ENCODE peak calls at places on chromosomes 2 and 18, in eight cellular contexts. One of them, this sample, is unnamed.

GRCh38 chr2:131120815-131121317 is 15.7 kb downstream of the PLEKHB2 start:
- DNase-seq in GM06990: no peak
- DNase-seq in A549: no peak
- DNase-seq in foreskin fibroblast: no peak
- DNase-seq in colonic mucosa: no peak
- DNase-seq in bronchial epithelial cell: no peak
- DNase-seq in cardiac fibroblast: no peak
- DNase-seq in lower lobe of right lung: no peak
- DNase-seq in this sample: no peak

GRCh38 chr2:208493186-208493585 is 86.6 kb downstream of the PTH2R start:
- DNase-seq in GM06990: no peak
- DNase-seq in foreskin fibroblast: no peak
- DNase-seq in colonic mucosa: no peak
- DNase-seq in A549: no peak
- DNase-seq in bronchial epithelial cell: no peak
- DNase-seq in lower lobe of right lung: no peak
- DNase-seq in cardiac fibroblast: no peak
- DNase-seq in this sample: no peak

GRCh38 chr2:170605862-170606261 is 109.3 kb upstream of the SP5 start:
- DNase-seq in A549: no peak
- DNase-seq in colonic mucosa: no peak
- DNase-seq in foreskin fibroblast: no peak
- DNase-seq in cardiac fibroblast: no peak
- DNase-seq in lower lobe of right lung: no peak
- DNase-seq in GM06990: no peak
- DNase-seq in bronchial epithelial cell: no peak
- DNase-seq in this sample: no peak

GRCh38 chr2:27723372-27724144 is 48.0 kb upstream of the MRPL33 start:
- DNase-seq in colonic mucosa: peak; percentile 78
- DNase-seq in bronchial epithelial cell: peak; percentile 60
- DNase-seq in lower lobe of right lung: peak; percentile 61
- DNase-seq in GM06990: no peak
- DNase-seq in foreskin fibroblast: peak; percentile 86
- DNase-seq in A549: peak; percentile 83
- DNase-seq in cardiac fibroblast: peak; percentile 86
- DNase-seq in this sample: peak; percentile 48

GRCh38 chr2:210654091-210654490 is 97.7 kb downstream of the CPS1 start:
- DNase-seq in bronchial epithelial cell: peak; percentile 53
- DNase-seq in cardiac fibroblast: peak; percentile 18
- DNase-seq in GM06990: no peak
- DNase-seq in A549: no peak
- DNase-seq in colonic mucosa: no peak
- DNase-seq in foreskin fibroblast: peak; percentile 4
- DNase-seq in lower lobe of right lung: no peak
- DNase-seq in this sample: no peak

GRCh38 chr2:144099746-144100438 is 420.0 kb downstream of the ZEB2 start:
- DNase-seq in foreskin fibroblast: peak; percentile 70
- DNase-seq in colonic mucosa: no peak
- DNase-seq in lower lobe of right lung: no peak
- DNase-seq in bronchial epithelial cell: peak; percentile 96
- DNase-seq in cardiac fibroblast: peak; percentile 90
- DNase-seq in A549: peak; percentile 29
- DNase-seq in GM06990: no peak
- DNase-seq in this sample: no peak

GRCh38 chr2:215746507-215747243 is 266.7 kb downstream of the MREG start:
- DNase-seq in cardiac fibroblast: no peak
- DNase-seq in lower lobe of right lung: no peak
- DNase-seq in foreskin fibroblast: no peak
- DNase-seq in GM06990: no peak
- DNase-seq in A549: no peak
- DNase-seq in bronchial epithelial cell: peak; percentile 20
- DNase-seq in colonic mucosa: no peak
- DNase-seq in this sample: no peak

GRCh38 chr2:240463274-240463865 is 27.9 kb downstream of the GPC1 start:
- DNase-seq in colonic mucosa: peak; percentile 12
- DNase-seq in foreskin fibroblast: no peak
- DNase-seq in lower lobe of right lung: no peak
- DNase-seq in cardiac fibroblast: no peak
- DNase-seq in bronchial epithelial cell: no peak
- DNase-seq in GM06990: no peak
- DNase-seq in A549: no peak
- DNase-seq in this sample: no peak

GRCh38 chr18:31424383-31424988 is 23.1 kb upstream of the DSG3 start:
- DNase-seq in A549: peak; percentile 4
- DNase-seq in foreskin fibroblast: no peak
- DNase-seq in cardiac fibroblast: peak; percentile 32
- DNase-seq in bronchial epithelial cell: peak; percentile 65
- DNase-seq in GM06990: no peak
- DNase-seq in lower lobe of right lung: no peak
- DNase-seq in colonic mucosa: peak; percentile 57
- DNase-seq in this sample: peak; percentile 70

GRCh38 chr2:134491796-134492441 is 226.9 kb downstream of the TMEM163 start:
- DNase-seq in A549: peak; percentile 23
- DNase-seq in colonic mucosa: no peak
- DNase-seq in GM06990: no peak
- DNase-seq in foreskin fibroblast: peak; percentile 3
- DNase-seq in bronchial epithelial cell: peak; percentile 37
- DNase-seq in cardiac fibroblast: peak; percentile 2
- DNase-seq in lower lobe of right lung: no peak
- DNase-seq in this sample: no peak

GRCh38 chr2:134718095-134718955 is 475 bp downstream of the TMEM163 start:
- DNase-seq in bronchial epithelial cell: no peak
- DNase-seq in colonic mucosa: no peak
- DNase-seq in foreskin fibroblast: peak; percentile 23
- DNase-seq in A549: no peak
- DNase-seq in GM06990: no peak
- DNase-seq in cardiac fibroblast: no peak
- DNase-seq in lower lobe of right lung: peak; percentile 62
- DNase-seq in this sample: no peak

GRCh38 chr2:192354512-192355244 is 159.9 kb upstream of the TMEFF2 start:
- DNase-seq in GM06990: no peak
- DNase-seq in bronchial epithelial cell: no peak
- DNase-seq in foreskin fibroblast: no peak
- DNase-seq in cardiac fibroblast: no peak
- DNase-seq in colonic mucosa: no peak
- DNase-seq in lower lobe of right lung: no peak
- DNase-seq in A549: no peak
- DNase-seq in this sample: no peak

DNA sequence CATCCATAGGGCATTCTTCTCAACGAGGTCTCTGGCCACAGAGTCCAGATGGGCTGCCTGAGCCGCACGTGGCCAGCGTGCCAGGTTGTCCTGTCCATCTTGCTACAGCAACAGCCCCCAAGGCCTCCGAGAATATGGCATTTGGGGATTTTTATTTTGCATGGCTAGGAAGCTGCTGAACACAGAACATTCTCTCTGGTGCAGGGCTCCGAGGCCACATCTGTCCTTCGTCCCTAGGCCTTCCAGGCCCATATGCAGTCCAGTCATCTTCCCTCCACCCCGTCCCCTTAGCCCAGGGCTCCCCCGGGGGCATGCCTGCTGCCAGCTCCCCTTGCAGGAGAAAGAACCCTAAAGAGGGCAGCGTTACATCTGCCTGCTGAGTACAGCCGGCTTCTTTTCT is 2.3 kb downstream of the HDAC4 start:
- DNase-seq in colonic mucosa: no peak
- DNase-seq in foreskin fibroblast: peak; percentile 53
- DNase-seq in cardiac fibroblast: no peak
- DNase-seq in lower lobe of right lung: no peak
- DNase-seq in A549: no peak
- DNase-seq in GM06990: no peak
- DNase-seq in bronchial epithelial cell: no peak
- DNase-seq in this sample: no peak
- H3K4me3 ChIP-seq in colonic mucosa: no peak overlapping the region
- H3K4me3 ChIP-seq in foreskin fibroblast: peak overlapping the region; percentile 71
- H3K4me3 ChIP-seq in cardiac fibroblast: no peak overlapping the region
- H3K4me3 ChIP-seq in lower lobe of right lung: no peak overlapping the region
- H3K4me3 ChIP-seq in A549: no peak overlapping the region
- H3K4me3 ChIP-seq in GM06990: no peak overlapping the region
- H3K4me3 ChIP-seq in bronchial epithelial cell: no peak overlapping the region
- H3K4me3 ChIP-seq in this sample: no peak overlapping the region

DNA sequence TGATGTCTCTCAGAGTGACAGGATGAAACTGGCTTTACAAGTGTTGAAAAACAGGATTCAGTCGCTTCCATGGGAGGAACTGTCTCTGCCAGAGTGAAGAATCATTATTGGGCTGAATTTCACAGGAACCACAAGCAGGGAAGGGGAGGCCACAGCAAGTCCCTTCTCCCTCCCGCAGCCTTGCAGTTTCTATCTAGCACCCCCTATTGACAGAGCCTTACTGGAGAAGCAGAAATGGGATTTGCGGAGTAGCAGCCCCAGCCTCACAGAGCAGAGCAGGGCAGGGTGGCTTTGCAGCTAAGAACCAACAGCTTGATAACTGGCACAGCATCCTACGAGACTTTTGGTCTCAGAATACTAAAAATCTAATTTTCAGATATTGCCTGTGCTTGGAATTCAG is 33.3 kb upstream of the RMP24 start:
- DNase-seq in cardiac fibroblast: peak; percentile 6
- DNase-seq in bronchial epithelial cell: no peak
- DNase-seq in lower lobe of right lung: no peak
- DNase-seq in colonic mucosa: no peak
- DNase-seq in A549: no peak
- DNase-seq in foreskin fibroblast: peak; percentile 3
- DNase-seq in GM06990: no peak
- DNase-seq in this sample: no peak
- TF ChIP-seq CTCF in cardiac fibroblast: peak; percentile 30
- TF ChIP-seq CTCF in bronchial epithelial cell: peak; percentile 26
- TF ChIP-seq CTCF in lower lobe of right lung: peak; percentile 19
- TF ChIP-seq CTCF in colonic mucosa: no peak
- TF ChIP-seq CTCF in A549: no peak
- TF ChIP-seq CTCF in foreskin fibroblast: no peak
- TF ChIP-seq CTCF in GM06990: peak; percentile 42
- TF ChIP-seq CTCF in this sample: no peak

DNA sequence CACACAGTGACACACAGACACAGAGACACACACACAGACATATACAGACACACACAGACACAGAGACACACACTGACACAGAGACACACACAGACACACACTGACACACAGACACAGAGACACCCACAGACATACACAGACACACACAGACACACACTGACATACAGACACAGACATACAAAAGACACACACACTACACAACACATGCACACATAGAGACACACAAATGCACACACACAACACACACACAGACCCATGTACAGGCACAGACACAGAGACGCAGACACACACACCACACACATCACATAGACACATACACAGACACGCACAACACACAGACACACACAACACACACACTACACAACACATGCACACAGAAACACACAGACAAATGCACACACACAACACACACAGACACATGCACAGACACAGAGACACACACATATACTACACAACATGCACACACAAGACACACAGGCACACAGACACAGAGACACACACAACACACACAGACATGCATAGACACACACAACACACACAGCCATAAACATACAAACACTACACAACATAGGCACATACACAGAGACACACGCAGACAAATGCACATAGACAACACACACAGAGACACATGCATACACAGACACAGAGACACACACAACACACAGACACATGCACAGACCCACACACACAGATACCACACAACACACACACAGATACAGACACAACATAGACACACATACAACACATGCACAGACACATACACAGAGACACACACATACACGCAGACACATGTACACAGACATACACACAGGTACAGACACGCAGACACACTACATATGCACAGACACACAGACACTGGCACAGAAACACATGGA is 120.5 kb downstream of the BCL2 start:
- DNase-seq in bronchial epithelial cell: no peak
- DNase-seq in GM06990: no peak
- DNase-seq in colonic mucosa: no peak
- DNase-seq in cardiac fibroblast: no peak
- DNase-seq in foreskin fibroblast: no peak
- DNase-seq in A549: no peak
- DNase-seq in lower lobe of right lung: no peak
- DNase-seq in this sample: no peak
- H3K4me3 ChIP-seq in bronchial epithelial cell: no peak overlapping the region
- H3K4me3 ChIP-seq in GM06990: no peak overlapping the region
- H3K4me3 ChIP-seq in colonic mucosa: no peak overlapping the region
- H3K4me3 ChIP-seq in cardiac fibroblast: no peak overlapping the region
- H3K4me3 ChIP-seq in foreskin fibroblast: no peak overlapping the region
- H3K4me3 ChIP-seq in A549: no peak overlapping the region
- H3K4me3 ChIP-seq in lower lobe of right lung: peak overlapping the region; percentile 19
- H3K4me3 ChIP-seq in this sample: no peak overlapping the region

DNA sequence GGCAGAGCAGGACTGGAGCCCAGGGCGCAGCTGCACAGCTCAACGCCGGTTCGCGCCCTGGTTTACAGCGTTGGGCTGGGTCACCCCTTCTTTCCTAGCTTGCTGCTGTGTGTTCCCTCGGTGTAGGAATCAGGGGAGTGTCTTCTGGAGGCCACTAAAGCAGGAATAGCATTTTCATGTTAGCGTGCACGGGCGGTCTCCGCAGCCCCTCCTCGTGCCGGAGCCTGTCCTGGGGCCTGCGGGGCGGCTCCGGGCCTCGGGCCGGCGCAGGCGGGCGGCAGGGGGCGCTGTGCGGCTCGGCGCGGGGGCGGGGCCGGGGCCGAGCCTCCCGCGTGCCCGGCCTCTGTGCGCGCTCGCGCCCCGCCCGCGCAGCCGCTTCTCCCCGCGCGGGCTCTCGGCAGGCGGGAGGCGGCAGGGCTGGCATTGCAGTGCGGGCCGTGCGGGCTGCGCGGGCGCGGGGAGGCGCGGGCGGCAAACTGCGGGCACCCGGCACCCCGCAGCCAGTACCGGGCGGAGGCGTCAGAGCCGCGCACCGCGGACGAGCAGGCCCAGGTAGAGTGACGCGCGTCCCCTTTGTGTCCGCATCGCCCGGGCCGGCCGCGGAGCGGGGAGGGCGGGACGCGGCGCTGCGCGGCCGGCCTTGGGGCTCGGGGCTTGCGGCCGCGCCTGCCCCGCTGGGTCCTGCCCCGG is at the start of gene RNF144A:
- DNase-seq in bronchial epithelial cell: peak; percentile 2
- DNase-seq in colonic mucosa: peak; percentile 57
- DNase-seq in A549: peak; percentile 80
- DNase-seq in GM06990: peak; percentile 70
- DNase-seq in foreskin fibroblast: peak; percentile 71
- DNase-seq in lower lobe of right lung: peak; percentile 74
- DNase-seq in cardiac fibroblast: peak; percentile 24
- DNase-seq in this sample: peak; percentile 62
- TF ChIP-seq CTCF in bronchial epithelial cell: peak; percentile 23
- TF ChIP-seq CTCF in colonic mucosa: no peak
- TF ChIP-seq CTCF in A549: peak; percentile 97
- TF ChIP-seq CTCF in GM06990: peak; percentile 26
- TF ChIP-seq CTCF in foreskin fibroblast: peak; percentile 6
- TF ChIP-seq CTCF in lower lobe of right lung: peak; percentile 47
- TF ChIP-seq CTCF in cardiac fibroblast: no peak
- TF ChIP-seq CTCF in this sample: peak; percentile 59

GRCh38 chr2:7598402-7598801 is 681.2 kb downstream of the RNF144A start:
- DNase-seq in cardiac fibroblast: no peak
- DNase-seq in lower lobe of right lung: no peak
- DNase-seq in foreskin fibroblast: no peak
- DNase-seq in GM06990: no peak
- DNase-seq in A549: no peak
- DNase-seq in bronchial epithelial cell: no peak
- DNase-seq in colonic mucosa: no peak
- DNase-seq in this sample: peak; percentile 54
- H3K4me3 ChIP-seq in cardiac fibroblast: no peak overlapping the region
- H3K4me3 ChIP-seq in lower lobe of right lung: no peak overlapping the region
- H3K4me3 ChIP-seq in foreskin fibroblast: no peak overlapping the region
- H3K4me3 ChIP-seq in GM06990: no peak overlapping the region
- H3K4me3 ChIP-seq in A549: no peak overlapping the region
- H3K4me3 ChIP-seq in bronchial epithelial cell: no peak overlapping the region
- H3K4me3 ChIP-seq in colonic mucosa: no peak overlapping the region
- H3K4me3 ChIP-seq in this sample: no peak overlapping the region